ENCODE peak calls at places on chromosomes 12 and 14, in seven cellular contexts. T, V, R, Z, L, O and D are unnamed samples.

GRCh38 chr14:33899723-33900341 is 51.0 kb downstream of the EGLN3 start:
- DNase-seq in L (no peak), O (no peak), R (no peak), V (no peak), T (no peak), Z (no peak), D (no peak)

GRCh38 chr12:96445743-96446655 is 43.4 kb upstream of the CFAP54 start:
- DNase-seq in V (peak; percentile 72), T (no peak), O (peak; percentile 58), R (no peak), Z (no peak), L (no peak), D (no peak)

GRCh38 chr12:96233941-96234461 is 39.8 kb downstream of the ELK3 start:
- DNase-seq in Z (no peak), V (peak; percentile 83), L (no peak), R (peak; percentile 82), T (no peak), O (no peak), D (no peak)

GRCh38 chr12:9731393-9731792 is 1.5 kb downstream of the CLECL1 start:
- DNase-seq in R (no peak), Z (no peak), T (no peak), L (no peak), O (no peak), V (no peak), D (no peak)

GRCh38 chr14:99508896-99509629 is 27.9 kb downstream of the CCNK start:
- DNase-seq in R (no peak), V (no peak), Z (no peak), O (no peak), T (no peak), L (no peak), D (no peak)

GRCh38 chr14:106163316-106163715 is 636.9 kb downstream of the TMEM121 start:
- DNase-seq in V (no peak), T (no peak), Z (no peak), O (no peak), R (no peak), L (no peak), D (no peak)

GRCh38 chr12:117261267-117261666 is 71.0 kb upstream of the FBXO21 start:
- DNase-seq in Z (peak; percentile 4), V (no peak), T (no peak), R (no peak), O (no peak), L (no peak), D (no peak)

GRCh38 chr12:65609359-65609771 is 214.9 kb upstream of the HMGA2 start:
- DNase-seq in T (no peak), Z (peak; percentile 48), O (no peak), V (peak; percentile 94), R (no peak), L (no peak), D (no peak)

GRCh38 chr12:8032242-8033152 is at the start of gene FOXJ2:
- DNase-seq in R (no peak), V (no peak), T (peak; percentile 78), L (peak; percentile 69), Z (no peak), O (peak; percentile 90), D (peak; percentile 73)

GRCh38 chr12:101857043-101857558 is 20.3 kb upstream of the DRAM1 start:
- DNase-seq in V (peak; percentile 89), R (no peak), O (no peak), T (no peak), Z (no peak), L (no peak), D (no peak)

GRCh38 chr12:100265732-100266131 is 1.1 kb downstream of the DEPDC4 start:
- DNase-seq in V (no peak), L (no peak), O (no peak), R (no peak), Z (no peak), T (no peak), D (no peak)

GRCh38 chr12:54294152-54294913 is 6.5 kb downstream of the NFE2 start:
- DNase-seq in V (no peak), R (no peak), Z (no peak), L (peak; percentile 88), O (peak; percentile 72), T (peak; percentile 33), D (no peak)

GRCh38 chr14:34912182-34912581 is 37.0 kb upstream of the BAZ1A start:
- DNase-seq in V (no peak), R (no peak), L (no peak), T (no peak), O (no peak), Z (no peak), D (no peak)

GRCh38 chr14:57290753-57291152 is 22.0 kb downstream of the AP5M1 start:
- DNase-seq in R (no peak), L (no peak), Z (no peak), T (no peak), O (no peak), V (no peak), D (no peak)

GRCh38 chr12:5522358-5523335 is 90.7 kb downstream of the NTF3 start:
- DNase-seq in T (no peak), R (no peak), L (no peak), V (no peak), Z (no peak), O (no peak), D (no peak)

GRCh38 chr14:101737414-101738367 is 23.8 kb upstream of the PPP2R5C start:
- DNase-seq in V (no peak), Z (no peak), T (no peak), O (no peak), R (no peak), L (no peak), D (no peak)

GRCh38 chr12:57829025-57829777 is 10.7 kb upstream of the AVIL start:
- DNase-seq in Z (no peak), V (no peak), O (no peak), L (no peak), R (no peak), T (no peak), D (no peak)

GRCh38 chr12:115584156-115584555 is 693.3 kb downstream of the MED13L start:
- DNase-seq in T (no peak), R (no peak), Z (no peak), V (no peak), L (no peak), O (no peak), D (no peak)

GRCh38 chr14:99971929-99972747 is 93.1 kb upstream of the EVL start:
- DNase-seq in O (peak; percentile 58), R (no peak), V (no peak), Z (no peak), T (peak; percentile 25), L (peak; percentile 29), D (no peak)

GRCh38 chr12:101885912-101886561 is 8.7 kb downstream of the DRAM1 start:
- DNase-seq in R (no peak), L (no peak), O (no peak), Z (no peak), T (no peak), V (no peak), D (no peak)

GRCh38 chr12:131783915-131784541 is 44.2 kb upstream of the MMP17 start:
- DNase-seq in Z (peak; percentile 73), T (no peak), O (no peak), R (no peak), V (peak; percentile 68), L (peak; percentile 41), D (no peak)

GRCh38 chr12:85835417-85835809 is 796 bp downstream of the RASSF9 start:
- DNase-seq in O (no peak), V (no peak), Z (no peak), R (no peak), L (no peak), T (no peak), D (no peak)

GRCh38 chr12:116863275-116863767 is 17.9 kb downstream of the HRK start:
- DNase-seq in Z (peak; percentile 54), O (no peak), R (no peak), T (no peak), V (peak; percentile 41), L (peak; percentile 79), D (no peak)

GRCh38 chr14:51341338-51341737 is 101.3 kb downstream of the TMX1 start:
- DNase-seq in O (no peak), V (no peak), T (no peak), L (no peak), Z (no peak), R (no peak), D (no peak)
- TF ChIP-seq CTCF in O (no peak), V (no peak), T (no peak), L (no peak), Z (no peak), R (no peak), D (no peak)

DNA sequence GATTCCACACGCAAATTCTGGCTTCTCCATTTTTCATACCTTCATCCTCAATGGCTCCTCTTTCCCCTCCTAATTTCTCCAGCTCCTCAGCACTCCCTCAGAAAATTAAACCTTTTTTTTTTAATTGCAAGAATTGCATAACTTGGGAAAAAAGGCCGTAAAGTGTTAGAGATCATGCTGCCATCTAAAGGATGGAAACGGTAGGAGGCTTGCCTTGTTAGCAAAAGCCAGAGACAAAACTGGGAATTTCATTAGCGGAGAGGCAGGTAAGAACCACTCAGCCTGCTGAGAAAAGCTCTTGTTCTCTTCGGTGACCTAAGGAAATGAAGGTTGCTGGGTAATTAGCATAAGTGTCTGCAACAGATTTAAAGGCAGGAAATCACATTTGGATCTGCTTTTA is 204.3 kb downstream of the AEBP2 start:
- DNase-seq in Z (peak; percentile 39), V (no peak), L (no peak), O (no peak), R (no peak), T (no peak), D (no peak)
- TF ChIP-seq CTCF in Z (peak; percentile 60), V (peak; percentile 79), L (no peak), O (no peak), R (peak; percentile 55), T (peak; percentile 64), D (no peak)

DNA sequence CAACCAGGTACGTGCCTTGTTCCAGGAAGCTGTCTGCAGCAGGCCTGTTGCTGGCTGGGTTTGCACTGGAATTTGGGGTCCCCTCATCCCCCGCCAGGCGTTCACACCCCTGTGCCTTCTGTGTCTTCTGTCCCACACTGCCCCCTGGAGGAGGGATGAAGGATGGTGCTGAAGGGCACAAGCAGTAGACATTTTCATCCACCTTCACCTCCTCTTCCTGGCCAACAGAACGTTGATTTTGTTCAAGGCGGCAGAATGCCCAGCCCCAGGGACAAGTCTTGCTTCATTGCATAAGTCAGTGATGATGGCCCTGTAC is 122.1 kb downstream of the CALM1 start:
- DNase-seq in L (peak; percentile 79), T (no peak), V (no peak), R (no peak), O (peak; percentile 64), Z (peak; percentile 37), D (no peak)
- TF ChIP-seq CTCF in L (peak; percentile 74), T (peak; percentile 47), V (peak; percentile 38), R (peak; percentile 36), O (peak; percentile 51), Z (peak; percentile 86), D (no peak)

GRCh38 chr12:109772622-109773321 is 59.1 kb downstream of the FAM222A start:
- DNase-seq in R (no peak), L (no peak), V (no peak), O (no peak), Z (no peak), T (no peak), D (peak; percentile 3)
- TF ChIP-seq CTCF in R (no peak), L (peak; percentile 9), V (no peak), O (no peak), Z (no peak), T (no peak), D (no peak)